ENCODE peak calls at places on chromosomes 13 and 19, in four cellular contexts. X is heart right ventricle, R is MM.1S, J is psoas muscle. E is an unnamed sample.

GRCh38 chr13:97067342-97067895 is 73.1 kb upstream of the OXGR1 start:
- DNase-seq in R (no peak), X (no peak), J (no peak), E (no peak)

GRCh38 chr13:111474136-111475002 is 153.9 kb downstream of the TEX29 start:
- DNase-seq in R (no peak), J (no peak), X (no peak), E (no peak)

GRCh38 chr13:73880365-73880764 is 253.8 kb downstream of the KLF12 start:
- DNase-seq in R (no peak), J (no peak), X (no peak), E (no peak)

GRCh38 chr19:16851031-16851712 is 22.0 kb downstream of the SIN3B start:
- DNase-seq in X (no peak), J (no peak), R (no peak), E (no peak)

GRCh38 chr13:92362717-92363116 is 863.9 kb upstream of the GPC6 start:
- DNase-seq in R (no peak), X (no peak), J (no peak), E (no peak)

GRCh38 chr19:2110822-2111221 is 14.1 kb downstream of the IZUMO4 start:
- DNase-seq in X (no peak), J (no peak), R (no peak), E (no peak)

GRCh38 chr19:16649734-16650133 is 10.2 kb downstream of the SMIM7 start:
- DNase-seq in R (no peak), J (no peak), X (no peak), E (no peak)

GRCh38 chr13:19834704-19835103 is 28.7 kb downstream of the ZMYM5 start:
- DNase-seq in R (no peak), X (no peak), J (no peak), E (no peak)

GRCh38 chr19:392375-392970 is 16.5 kb downstream of the C2CD4C start:
- DNase-seq in J (no peak), X (no peak), R (no peak), E (peak; percentile 5)

GRCh38 chr13:44989941-44990340 is 603 bp downstream of the GPALPP1 start:
- DNase-seq in R (no peak), J (no peak), X (no peak), E (no peak)

GRCh38 chr19:16462757-16463250 is 9.0 kb downstream of the EPS15L1 start:
- DNase-seq in X (no peak), J (peak; percentile 89), R (no peak), E (no peak)

GRCh38 chr13:27442071-27442647 is 8.2 kb downstream of the MTIF3 start:
- DNase-seq in J (no peak), X (no peak), R (no peak), E (no peak)

GRCh38 chr13:89584058-89584457 is 1763.4 kb upstream of the MIR17HG start:
- DNase-seq in J (no peak), R (no peak), X (no peak), E (no peak)

GRCh38 chr19:50328257-50329145 is 676 bp downstream of the KCNC3 start:
- DNase-seq in R (no peak), J (no peak), X (peak; percentile 42), E (no peak)

GRCh38 chr13:78657699-78658629 is 991 bp downstream of the OBI1 start:
- DNase-seq in X (no peak), R (peak; percentile 38), J (no peak), E (no peak)

GRCh38 chr19:13356185-13356584 is 150.1 kb downstream of the CACNA1A start:
- DNase-seq in J (no peak), X (no peak), R (no peak), E (no peak)

GRCh38 chr19:40416918-40417713 is 3.9 kb upstream of the PRX start:
- DNase-seq in X (peak; percentile 60), R (no peak), J (peak; percentile 80), E (peak; percentile 79)

GRCh38 chr13:71306821-71307220 is 560.2 kb downstream of the DACH1 start:
- DNase-seq in X (no peak), R (no peak), J (no peak), E (no peak)

GRCh38 chr13:71303144-71303543 is 563.9 kb downstream of the DACH1 start:
- DNase-seq in X (no peak), J (no peak), R (no peak), E (no peak)

GRCh38 chr13:71300602-71301001 is 566.4 kb downstream of the DACH1 start:
- DNase-seq in J (no peak), R (no peak), X (no peak), E (no peak)

GRCh38 chr13:71309905-71310304 is 557.1 kb downstream of the DACH1 start:
- DNase-seq in R (no peak), X (no peak), J (no peak), E (no peak)

DNA sequence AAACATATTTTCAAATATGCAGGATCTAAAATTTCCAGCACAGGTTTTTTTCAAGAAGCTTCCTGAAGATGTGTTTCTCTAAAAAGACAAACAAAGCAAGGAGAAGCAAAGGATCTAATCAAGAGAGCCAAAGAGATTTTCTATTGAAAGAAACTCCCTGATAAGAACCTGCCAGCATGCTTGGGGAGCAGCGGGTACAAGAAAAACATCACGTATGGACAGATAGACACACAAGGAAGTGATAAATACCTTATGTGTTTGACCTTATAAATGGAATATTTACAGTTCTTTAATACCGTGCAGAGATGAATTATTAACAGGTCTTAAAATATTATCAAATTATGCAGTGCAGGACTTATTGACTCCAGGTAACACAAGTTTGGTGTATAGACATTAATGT is 562.1 kb downstream of the DACH1 start:
- DNase-seq in R (no peak), X (no peak), J (no peak), E (no peak)
- H3K27ac ChIP-seq in R (no peak overlapping the region), X (no peak overlapping the region), J (no peak overlapping the region), E (no peak overlapping the region)

GRCh38 chr19:30283556-30283955 is 88.6 kb upstream of the ZNF536 start:
- DNase-seq in X (no peak), R (no peak), J (no peak), E (no peak)
- H3K4me1 ChIP-seq in X (no peaks in the 10 kb centered on the region), R (no peaks in the 10 kb centered on the region), J (no peaks in the 10 kb centered on the region), E (no peaks in the 10 kb centered on the region)

GRCh38 chr19:48253999-48254398 is 1.7 kb downstream of the CARD8 start:
- DNase-seq in X (no peak), R (no peak), J (no peak), E (no peak)

GRCh38 chr19:48258350-48258749 is 2.6 kb upstream of the CARD8 start:
- DNase-seq in J (no peak), R (no peak), X (no peak), E (no peak)

GRCh38 chr19:48255376-48256303 is at the start of gene CARD8:
- DNase-seq in J (peak; percentile 85), X (peak; percentile 68), R (peak; percentile 93), E (peak; percentile 88)

GRCh38 chr19:48252625-48253024 is 3.1 kb downstream of the CARD8 start:
- DNase-seq in J (no peak), R (no peak), X (no peak), E (no peak)

GRCh38 chr19:48254529-48254970 is 1.2 kb downstream of the CARD8 start:
- DNase-seq in J (no peak), X (no peak), R (no peak), E (no peak)
- H3K4me3 ChIP-seq in J (peak overlapping the region; percentile 79), X (no peak overlapping the region), R (no peak overlapping the region), E (no peak overlapping the region)

DNA sequence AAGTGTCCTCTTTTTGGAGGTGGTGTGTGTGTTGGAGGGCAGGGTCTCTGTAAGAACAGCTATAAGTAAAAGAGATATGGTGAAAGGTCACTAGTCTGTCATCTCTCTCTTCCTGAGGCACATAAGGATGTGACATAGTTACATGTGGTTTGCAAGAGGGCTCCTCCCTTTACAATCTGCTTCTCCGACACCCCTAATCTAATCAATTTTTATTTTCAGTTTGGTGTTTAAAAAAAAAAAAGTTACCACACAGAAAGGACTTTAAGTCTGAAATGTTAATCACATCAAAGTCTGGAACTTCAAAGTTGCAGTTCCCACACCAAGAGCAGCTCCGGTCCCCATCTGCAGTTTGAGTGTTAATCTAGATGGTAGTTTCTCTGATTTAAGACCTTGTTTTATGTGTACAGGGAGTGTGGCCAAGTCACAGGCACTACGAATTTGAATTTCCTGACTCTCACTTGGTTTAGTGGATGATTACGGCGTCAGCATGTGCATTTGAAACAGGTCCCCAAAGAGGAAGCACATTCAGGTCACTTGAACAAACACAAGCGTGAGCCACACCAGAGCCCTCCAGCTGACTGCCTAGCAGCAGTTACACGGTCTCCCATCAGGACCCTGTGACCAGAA is 53.1 kb downstream of the FOXO1 start:
- DNase-seq in X (no peak), J (no peak), R (no peak), E (no peak)
- H3K27ac ChIP-seq in X (peak overlapping the region; percentile 50), J (peak overlapping the region; percentile 71), R (no peak overlapping the region), E (peak overlapping the region; percentile 25)

DNA sequence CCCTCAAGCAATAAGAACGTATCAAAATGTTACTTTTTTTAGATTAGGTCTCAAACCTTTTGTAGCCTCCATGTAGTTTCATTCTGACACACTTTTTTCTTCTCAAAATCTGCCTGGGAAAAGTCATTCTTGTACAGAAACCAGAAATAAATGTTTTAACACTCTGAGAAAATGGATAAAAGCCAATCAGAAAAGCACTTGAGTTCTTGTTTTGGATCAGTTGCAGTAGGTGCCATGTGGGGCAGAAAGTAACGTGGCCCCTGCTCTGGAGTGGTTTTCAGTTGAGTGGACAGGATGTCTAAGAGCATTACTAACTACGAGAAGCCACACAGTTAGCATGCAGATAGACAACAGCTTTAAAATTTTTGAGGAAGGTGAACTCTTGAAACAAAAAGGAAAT is 19.1 kb downstream of the GPR183 start:
- DNase-seq in R (no peak), X (no peak), J (no peak), E (no peak)
- H3K4me1 ChIP-seq in R (no peaks in the 10 kb centered on the region), X (peaks cover 8% of the 10 kb centered on the region), J (peaks cover 26% of the 10 kb centered on the region), E (no peaks in the 10 kb centered on the region)

GRCh38 chr19:6590458-6591319 is at the start of gene CD70:
- DNase-seq in R (peak; percentile 94), X (no peak), J (no peak), E (no peak)
- H3K4me3 ChIP-seq in R (peak within 1 kb of the TSS; percentile 66), X (no peak within 1 kb of the TSS), J (peak within 1 kb of the TSS; percentile 15), E (no peak within 1 kb of the TSS)

E was measured in aorta.